ENCODE peak calls at places on chromosome 12, in four cellular contexts. Z, P, V and N are unnamed samples.

GRCh38 chr12:27185234-27186045 is 58.6 kb upstream of the STK38L start:
- DNase-seq in Z (peak), P (peak), V (no peak), N (peak)

GRCh38 chr12:132414634-132415340 is 75.2 kb upstream of the FBRSL1 start:
- DNase-seq in P (peak), Z (peak), V (peak), N (peak)

GRCh38 chr12:111799758-111800157 is 33.0 kb downstream of the ALDH2 start:
- DNase-seq in P (no peak), V (no peak), Z (no peak), N (no peak)

GRCh38 chr12:17680220-17680619 is 409.8 kb downstream of the RERGL start:
- DNase-seq in Z (no peak), V (no peak), P (no peak), N (no peak)

GRCh38 chr12:132710422-132711168 is at the start of gene PGAM5:
- DNase-seq in P (peak), V (peak), Z (peak), N (peak)

GRCh38 chr12:7374423-7375144 is 69.4 kb downstream of the CD163L1 start:
- DNase-seq in V (peak), P (peak), Z (peak), N (no peak)

GRCh38 chr12:88393017-88393767 is 187.1 kb downstream of the KITLG start:
- DNase-seq in V (no peak), Z (no peak), P (peak), N (peak)

GRCh38 chr12:115946867-115947695 is 330.4 kb downstream of the MED13L start:
- DNase-seq in V (no peak), Z (peak), P (no peak), N (no peak)

GRCh38 chr12:127620956-127621355 is 646.0 kb upstream of the TMEM132C start:
- DNase-seq in V (no peak), P (no peak), Z (no peak), N (no peak)

GRCh38 chr12:49961111-49961922 is at the start of gene AQP5:
- DNase-seq in P (no peak), Z (peak), V (no peak), N (no peak)

GRCh38 chr12:130281157-130281799 is 56.4 kb upstream of the PIWIL1 start:
- DNase-seq in V (peak), Z (peak), P (no peak), N (no peak)

GRCh38 chr12:108784270-108784669 is 53.0 kb upstream of the CORO1C start:
- DNase-seq in P (no peak), Z (no peak), V (no peak), N (no peak)

GRCh38 chr12:123995023-123995422 is 22.0 kb downstream of the ZNF664 start:
- DNase-seq in Z (peak), V (no peak), P (peak), N (peak)

GRCh38 chr12:57553343-57554202 is 3.7 kb downstream of the KIF5A start:
- DNase-seq in Z (no peak), V (no peak), P (no peak), N (no peak)

GRCh38 chr12:108820700-108821406 is 36.5 kb downstream of the SSH1 start:
- DNase-seq in Z (no peak), V (no peak), P (no peak), N (no peak)

GRCh38 chr12:32166510-32166909 is 59.9 kb downstream of the BICD1 start:
- DNase-seq in V (no peak), P (no peak), Z (no peak), N (no peak)

GRCh38 chr12:10672231-10672868 is 1.5 kb downstream of the STYK1 start:
- DNase-seq in P (no peak), Z (no peak), V (no peak), N (no peak)

GRCh38 chr12:90299121-90299520 is 590.5 kb upstream of the ATP2B1 start:
- DNase-seq in V (no peak), Z (no peak), P (no peak), N (no peak)

GRCh38 chr12:76621582-76622024 is 62.0 kb upstream of the OSBPL8 start:
- DNase-seq in P (peak), V (peak), Z (peak), N (peak)

GRCh38 chr12:111298583-111299436 is 70.1 kb downstream of the PHETA1 start:
- DNase-seq in Z (peak), V (peak), P (peak), N (no peak)

GRCh38 chr12:51080136-51080535 is 3.3 kb downstream of the CSRNP2 start:
- DNase-seq in V (no peak), Z (no peak), P (no peak), N (no peak)

GRCh38 chr12:3600951-3601350 is 109.9 kb downstream of the PRMT8 start:
- DNase-seq in P (no peak), V (no peak), Z (no peak), N (no peak)

GRCh38 chr12:82757059-82757458 is 70.4 kb downstream of the TMTC2 start:
- DNase-seq in V (no peak), Z (peak), P (no peak), N (no peak)

GRCh38 chr12:94603434-94604068 is 46.8 kb downstream of the TMCC3 start:
- DNase-seq in P (no peak), Z (peak), V (no peak), N (no peak)

GRCh38 chr12:2338381-2338780 is 285.6 kb downstream of the CACNA1C start:
- DNase-seq in P (no peak), Z (no peak), V (no peak), N (no peak)

GRCh38 chr12:108701779-108702435 is 29.4 kb downstream of the CORO1C start:
- DNase-seq in Z (peak), P (no peak), V (no peak), N (no peak)

GRCh38 chr12:49622501-49623141 is 740 bp upstream of the PRPF40B start:
- DNase-seq in Z (peak), V (no peak), P (no peak), N (peak)

GRCh38 chr12:111010916-111011657 is 90.7 kb upstream of the MYL2 start:
- DNase-seq in Z (no peak), V (no peak), P (no peak), N (no peak)

GRCh38 chr12:111757361-111758119 is 9.2 kb upstream of the ALDH2 start:
- DNase-seq in Z (peak), V (peak), P (peak), N (no peak)

GRCh38 chr12:120249875-120250795 is 15.4 kb downstream of the PXN start:
- DNase-seq in V (peak), P (no peak), Z (no peak), N (no peak)